ENCODE peak calls at places on chromosomes 1 and 21, in eight cellular contexts. V is A549, P is vagina, W is neural crest cell, J is H1, N is fibroblast of pulmonary artery, E is AG10803, O is B cell. R is an unnamed sample.
A peak's percentile ranks its signal among the peaks of the same experiment; 100 is the strongest.

GRCh38 chr1:22388666-22389455 is 62.8 kb upstream of the ZBTB40 start:
- DNase-seq in V (peak; percentile 11), P (no peak), W (no peak), J (no peak), N (peak; percentile 28), E (peak; percentile 97), O (no peak), R (no peak)

GRCh38 chr1:79507770-79508169 is 501.2 kb upstream of the ADGRL4 start:
- DNase-seq in V (no peak), P (no peak), W (no peak), J (no peak), N (no peak), E (no peak), O (no peak), R (no peak)

GRCh38 chr1:150798509-150798908 is 9.6 kb downstream of the CTSK start:
- DNase-seq in V (no peak), P (no peak), W (no peak), J (no peak), N (no peak), E (peak; percentile 71), O (no peak), R (no peak)

GRCh38 chr1:237070519-237070918 is 28.5 kb downstream of the RYR2 start:
- DNase-seq in V (no peak), P (no peak), W (no peak), J (no peak), N (no peak), E (no peak), O (no peak), R (no peak)

GRCh38 chr1:227729144-227729880 is 5.8 kb downstream of the JMJD4 start:
- DNase-seq in V (no peak), P (no peak), W (no peak), J (no peak), N (no peak), E (no peak), O (no peak), R (peak; percentile 19)

GRCh38 chr21:45381865-45382697 is 22.9 kb upstream of the COL18A1 start:
- DNase-seq in V (no peak), P (no peak), W (no peak), J (no peak), N (no peak), E (no peak), O (no peak), R (no peak)

GRCh38 chr1:245609354-245609753 is 454.6 kb downstream of the KIF26B start:
- DNase-seq in V (no peak), P (no peak), W (no peak), J (no peak), N (no peak), E (no peak), O (no peak), R (no peak)

GRCh38 chr1:20725189-20726106 is 7.1 kb downstream of the SH2D5 start:
- DNase-seq in V (no peak), P (no peak), W (no peak), J (no peak), N (peak; percentile 48), E (peak; percentile 55), O (peak; percentile 11), R (no peak)

GRCh38 chr1:84688461-84689061 is 1.7 kb downstream of the SSX2IP start:
- DNase-seq in V (no peak), P (no peak), W (no peak), J (no peak), N (peak; percentile 39), E (no peak), O (no peak), R (no peak)

GRCh38 chr1:84442256-84442655 is 36.8 kb upstream of the RPF1 start:
- DNase-seq in V (peak; percentile 66), P (no peak), W (no peak), J (no peak), N (peak; percentile 94), E (peak; percentile 94), O (peak; percentile 51), R (peak; percentile 22)

GRCh38 chr1:34547043-34547674 is 207.7 kb upstream of the GJB5 start:
- DNase-seq in V (peak; percentile 3), P (no peak), W (peak; percentile 5), J (peak; percentile 27), N (no peak), E (peak; percentile 39), O (no peak), R (peak; percentile 14)

GRCh38 chr21:14263879-14264278 is 47.9 kb downstream of the RBM11 start:
- DNase-seq in V (no peak), P (no peak), W (no peak), J (no peak), N (no peak), E (no peak), O (no peak), R (no peak)

GRCh38 chr1:213244664-213245091 is 193.6 kb downstream of the RPS6KC1 start:
- DNase-seq in V (peak; percentile 49), P (no peak), W (peak; percentile 60), J (no peak), N (peak; percentile 77), E (peak; percentile 63), O (no peak), R (peak; percentile 64)

GRCh38 chr1:190588424-190588823 is 110.8 kb upstream of the BRINP3 start:
- DNase-seq in V (no peak), P (no peak), W (no peak), J (no peak), N (no peak), E (no peak), O (no peak), R (no peak)

GRCh38 chr1:59516881-59517280 is 220.0 kb downstream of the FGGY start:
- DNase-seq in V (no peak), P (no peak), W (no peak), J (no peak), N (peak; percentile 65), E (no peak), O (no peak), R (no peak)

GRCh38 chr1:71786218-71786617 is 496.1 kb downstream of the NEGR1 start:
- DNase-seq in V (no peak), P (no peak), W (no peak), J (no peak), N (no peak), E (no peak), O (no peak), R (no peak)

GRCh38 chr1:167077128-167077867 is 12.9 kb downstream of the GPA33 start:
- DNase-seq in V (no peak), P (no peak), W (no peak), J (no peak), N (no peak), E (no peak), O (no peak), R (no peak)

GRCh38 chr21:19198801-19199200 is 795.2 kb upstream of the TMPRSS15 start:
- DNase-seq in V (no peak), P (no peak), W (no peak), J (no peak), N (no peak), E (no peak), O (no peak), R (no peak)
- TF ChIP-seq CTCF in V (no peak), P (no peak), W (no peak), J (no peak), N (no peak), E (no peak), O (no peak), R (no peak)

DNA sequence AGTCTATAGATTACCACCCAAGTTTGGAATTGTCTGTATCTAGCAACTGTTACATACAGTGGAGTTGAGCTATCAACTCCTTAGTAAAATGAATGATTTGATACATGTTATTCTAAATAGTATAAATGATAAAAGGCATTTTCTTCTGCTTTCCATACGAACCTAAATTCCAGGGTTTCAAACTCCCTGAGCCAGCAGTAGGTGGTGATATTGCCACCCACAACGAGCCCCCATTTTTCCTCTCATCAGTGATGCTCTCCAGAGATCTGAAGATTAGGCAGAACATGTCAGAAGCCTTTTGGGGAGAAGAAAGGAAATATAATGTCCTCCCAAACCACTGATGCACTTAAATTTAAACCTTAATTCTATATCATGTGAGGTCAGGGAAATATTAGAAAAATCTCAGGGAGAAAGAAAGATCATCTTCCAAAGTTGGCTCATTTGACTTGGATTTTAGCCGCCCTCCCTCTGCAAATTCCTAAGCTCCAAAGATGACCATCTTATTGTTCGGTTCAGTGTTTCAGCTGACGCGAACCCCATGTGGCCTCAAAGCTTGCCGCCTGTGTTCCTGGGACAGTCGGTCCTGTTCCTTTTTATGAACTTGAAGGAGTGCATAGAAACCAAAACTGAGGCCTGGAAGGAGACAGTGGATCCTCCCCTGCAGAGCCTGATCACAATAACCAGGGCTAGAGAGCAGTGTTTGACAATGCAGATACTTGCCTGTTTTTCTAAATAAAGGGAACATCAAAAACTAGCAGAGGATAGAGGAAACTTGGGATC is 2.3 kb downstream of the EVA1C start:
- DNase-seq in V (no peak), P (no peak), W (no peak), J (no peak), N (peak; percentile 68), E (no peak), O (no peak), R (peak; percentile 8)
- TF ChIP-seq CTCF in V (peak; percentile 50), P (peak; percentile 28), W (peak; percentile 35), J (peak; percentile 19), N (peak; percentile 51), E (peak; percentile 62), O (no peak), R (no peak)

GRCh38 chr1:9506901-9507300 is 32.4 kb upstream of the SLC25A33 start:
- DNase-seq in V (no peak), P (no peak), W (no peak), J (no peak), N (no peak), E (no peak), O (no peak), R (no peak)

GRCh38 chr1:9495854-9496374 is 43.4 kb upstream of the SLC25A33 start:
- DNase-seq in V (no peak), P (no peak), W (no peak), J (no peak), N (no peak), E (no peak), O (no peak), R (no peak)

GRCh38 chr1:9503001-9503675 is 36.1 kb upstream of the SLC25A33 start:
- DNase-seq in V (no peak), P (no peak), W (no peak), J (no peak), N (no peak), E (no peak), O (no peak), R (no peak)

GRCh38 chr1:9505142-9505541 is 34.1 kb upstream of the SLC25A33 start:
- DNase-seq in V (no peak), P (no peak), W (no peak), J (no peak), N (no peak), E (no peak), O (no peak), R (no peak)

GRCh38 chr1:9500756-9501754 is 38.2 kb upstream of the SLC25A33 start:
- DNase-seq in V (no peak), P (no peak), W (no peak), J (no peak), N (no peak), E (no peak), O (no peak), R (no peak)
- TF ChIP-seq CTCF in V (no peak), P (no peak), W (no peak), J (no peak), N (no peak), E (no peak), O (no peak), R (no peak)

DNA sequence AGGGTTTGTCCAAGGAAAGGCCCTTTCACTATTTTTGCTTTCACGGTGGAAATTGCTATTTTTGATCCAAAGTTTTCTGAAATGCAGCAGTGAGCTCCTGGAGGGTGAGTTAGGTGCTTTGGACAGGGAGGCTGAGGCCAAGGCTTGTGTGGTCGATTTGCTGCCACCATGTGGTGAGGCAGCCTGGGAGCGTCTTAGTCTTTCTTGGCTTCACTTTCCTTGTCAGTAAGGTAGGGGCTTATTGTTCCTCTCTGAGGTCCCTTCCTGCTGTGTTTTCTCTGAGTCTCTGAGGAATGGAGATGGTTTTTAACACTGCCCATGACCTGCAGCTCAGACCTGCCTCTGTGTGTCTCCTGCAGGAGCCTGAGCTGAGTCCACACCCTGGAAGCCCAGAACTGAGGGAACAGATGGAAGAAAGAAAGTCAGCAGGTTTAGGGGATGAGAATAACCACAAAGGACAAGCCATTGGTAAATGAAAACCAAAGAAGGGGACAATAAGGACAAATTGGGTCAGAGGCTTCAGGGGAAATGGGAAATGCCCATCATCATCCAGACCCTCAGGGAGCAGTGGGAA is 20.1 kb upstream of the S100A10 start:
- DNase-seq in V (peak; percentile 72), P (no peak), W (no peak), J (no peak), N (peak; percentile 68), E (peak; percentile 56), O (no peak), R (peak; percentile 77)
- TF ChIP-seq CTCF in V (peak; percentile 70), P (no peak), W (peak; percentile 65), J (peak; percentile 89), N (peak; percentile 87), E (peak; percentile 81), O (peak; percentile 38), R (peak; percentile 78)